ENCODE peak calls at places on chromosomes 16 and 17, in five cellular contexts. One of them, this sample, is unnamed.

GRCh38 chr16:23700509-23700908 is 12.5 kb downstream of the ERN2 start:
- DNase-seq in AG10803: no peak
- DNase-seq in stimulated activated CD8-positive, alpha-beta memory T cell treated with anti-CD3 and anti-CD28 coated beads, Interleukin-4, amount 100 ng/mL, for 24 hours: no peak
- DNase-seq in NCI-H1092 treated with DMSO at 0.1 percent for 48 hours: peak
- DNase-seq in activated naive CD4-positive, alpha-beta T cell: no peak
- DNase-seq in this sample: no peak

GRCh38 chr17:81696218-81696941 is 6.8 kb upstream of the MRPL12 start:
- DNase-seq in AG10803: no peak
- DNase-seq in stimulated activated CD8-positive, alpha-beta memory T cell treated with anti-CD3 and anti-CD28 coated beads, Interleukin-4, amount 100 ng/mL, for 24 hours: no peak
- DNase-seq in NCI-H1092 treated with DMSO at 0.1 percent for 48 hours: no peak
- DNase-seq in activated naive CD4-positive, alpha-beta T cell: no peak
- DNase-seq in this sample: no peak

GRCh38 chr16:82983390-82983789 is 356.6 kb downstream of the CDH13 start:
- DNase-seq in AG10803: no peak
- DNase-seq in stimulated activated CD8-positive, alpha-beta memory T cell treated with anti-CD3 and anti-CD28 coated beads, Interleukin-4, amount 100 ng/mL, for 24 hours: no peak
- DNase-seq in NCI-H1092 treated with DMSO at 0.1 percent for 48 hours: no peak
- DNase-seq in activated naive CD4-positive, alpha-beta T cell: no peak
- DNase-seq in this sample: no peak

GRCh38 chr16:79610771-79611170 is 10.2 kb upstream of the MAF start:
- DNase-seq in AG10803: no peak
- DNase-seq in stimulated activated CD8-positive, alpha-beta memory T cell treated with anti-CD3 and anti-CD28 coated beads, Interleukin-4, amount 100 ng/mL, for 24 hours: no peak
- DNase-seq in NCI-H1092 treated with DMSO at 0.1 percent for 48 hours: no peak
- DNase-seq in activated naive CD4-positive, alpha-beta T cell: no peak
- DNase-seq in this sample: no peak

GRCh38 chr17:13650096-13650675 is 48.5 kb upstream of the HS3ST3A1 start:
- DNase-seq in AG10803: no peak
- DNase-seq in stimulated activated CD8-positive, alpha-beta memory T cell treated with anti-CD3 and anti-CD28 coated beads, Interleukin-4, amount 100 ng/mL, for 24 hours: no peak
- DNase-seq in NCI-H1092 treated with DMSO at 0.1 percent for 48 hours: no peak
- DNase-seq in activated naive CD4-positive, alpha-beta T cell: no peak
- DNase-seq in this sample: no peak

GRCh38 chr16:88821168-88821850 is 9.6 kb upstream of the APRT start:
- DNase-seq in AG10803: no peak
- DNase-seq in stimulated activated CD8-positive, alpha-beta memory T cell treated with anti-CD3 and anti-CD28 coated beads, Interleukin-4, amount 100 ng/mL, for 24 hours: no peak
- DNase-seq in NCI-H1092 treated with DMSO at 0.1 percent for 48 hours: no peak
- DNase-seq in activated naive CD4-positive, alpha-beta T cell: no peak
- DNase-seq in this sample: no peak

GRCh38 chr17:16013943-16014407 is 14.4 kb downstream of the TTC19 start:
- DNase-seq in AG10803: peak
- DNase-seq in stimulated activated CD8-positive, alpha-beta memory T cell treated with anti-CD3 and anti-CD28 coated beads, Interleukin-4, amount 100 ng/mL, for 24 hours: no peak
- DNase-seq in NCI-H1092 treated with DMSO at 0.1 percent for 48 hours: no peak
- DNase-seq in activated naive CD4-positive, alpha-beta T cell: no peak
- DNase-seq in this sample: peak

GRCh38 chr17:68771867-68772515 is 170.8 kb upstream of the FAM20A start:
- DNase-seq in AG10803: peak
- DNase-seq in stimulated activated CD8-positive, alpha-beta memory T cell treated with anti-CD3 and anti-CD28 coated beads, Interleukin-4, amount 100 ng/mL, for 24 hours: no peak
- DNase-seq in NCI-H1092 treated with DMSO at 0.1 percent for 48 hours: peak
- DNase-seq in activated naive CD4-positive, alpha-beta T cell: no peak
- DNase-seq in this sample: peak

GRCh38 chr16:4081577-4082021 is 34.6 kb downstream of the ADCY9 start:
- DNase-seq in AG10803: peak
- DNase-seq in stimulated activated CD8-positive, alpha-beta memory T cell treated with anti-CD3 and anti-CD28 coated beads, Interleukin-4, amount 100 ng/mL, for 24 hours: peak
- DNase-seq in NCI-H1092 treated with DMSO at 0.1 percent for 48 hours: no peak
- DNase-seq in activated naive CD4-positive, alpha-beta T cell: peak
- DNase-seq in this sample: no peak

GRCh38 chr16:86619263-86619935 is 41.0 kb downstream of the FOXL1 start:
- DNase-seq in AG10803: peak
- DNase-seq in stimulated activated CD8-positive, alpha-beta memory T cell treated with anti-CD3 and anti-CD28 coated beads, Interleukin-4, amount 100 ng/mL, for 24 hours: no peak
- DNase-seq in NCI-H1092 treated with DMSO at 0.1 percent for 48 hours: no peak
- DNase-seq in activated naive CD4-positive, alpha-beta T cell: no peak
- DNase-seq in this sample: no peak